ENCODE peak calls at places on chromosomes 7 and 10, in four cellular contexts. One of them, this sample, is unnamed.

GRCh38 chr7:28958235-28958945 is at the start of gene TRIL:
- DNase-seq in PC-9: no peak
- DNase-seq in cardiac muscle cell: peak; percentile 69
- DNase-seq in IMR-90: peak; percentile 50
- DNase-seq in this sample: peak; percentile 44

GRCh38 chr7:1752771-1753562 is 82.9 kb downstream of the ELFN1 start:
- DNase-seq in IMR-90: no peak
- DNase-seq in PC-9: no peak
- DNase-seq in cardiac muscle cell: no peak
- DNase-seq in this sample: no peak

GRCh38 chr7:41096921-41097320 is 606.0 kb downstream of the INHBA start:
- DNase-seq in PC-9: no peak
- DNase-seq in IMR-90: peak; percentile 98
- DNase-seq in cardiac muscle cell: no peak
- DNase-seq in this sample: no peak

GRCh38 chr7:49424109-49424508 is 349.3 kb upstream of the VWC2 start:
- DNase-seq in IMR-90: no peak
- DNase-seq in cardiac muscle cell: no peak
- DNase-seq in PC-9: no peak
- DNase-seq in this sample: no peak

GRCh38 chr7:128904381-128905197 is 5.9 kb downstream of the KCP start:
- DNase-seq in IMR-90: peak; percentile 56
- DNase-seq in PC-9: no peak
- DNase-seq in cardiac muscle cell: peak; percentile 73
- DNase-seq in this sample: no peak

GRCh38 chr7:117495313-117495712 is 15.5 kb downstream of the CFTR start:
- DNase-seq in cardiac muscle cell: no peak
- DNase-seq in PC-9: no peak
- DNase-seq in IMR-90: no peak
- DNase-seq in this sample: no peak

GRCh38 chr10:86024555-86025001 is 342.0 kb downstream of the GRID1 start:
- DNase-seq in PC-9: no peak
- DNase-seq in IMR-90: no peak
- DNase-seq in cardiac muscle cell: peak; percentile 71
- DNase-seq in this sample: no peak

GRCh38 chr10:12566161-12567115 is 217.1 kb downstream of the CAMK1D start:
- DNase-seq in cardiac muscle cell: no peak
- DNase-seq in IMR-90: peak; percentile 52
- DNase-seq in PC-9: no peak
- DNase-seq in this sample: no peak

GRCh38 chr7:151088019-151088855 is 2.0 kb downstream of the AGAP3 start:
- DNase-seq in PC-9: no peak
- DNase-seq in IMR-90: no peak
- DNase-seq in cardiac muscle cell: no peak
- DNase-seq in this sample: no peak

GRCh38 chr10:19974138-19974537 is 157.9 kb downstream of the PLXDC2 start:
- DNase-seq in IMR-90: no peak
- DNase-seq in PC-9: no peak
- DNase-seq in cardiac muscle cell: no peak
- DNase-seq in this sample: no peak

GRCh38 chr10:132309879-132310591 is 2.3 kb upstream of the STK32C start:
- DNase-seq in IMR-90: no peak
- DNase-seq in PC-9: no peak
- DNase-seq in cardiac muscle cell: no peak
- DNase-seq in this sample: no peak

GRCh38 chr7:158017226-158018060 is 570.2 kb downstream of the PTPRN2 start:
- DNase-seq in PC-9: no peak
- DNase-seq in cardiac muscle cell: peak; percentile 36
- DNase-seq in IMR-90: no peak
- DNase-seq in this sample: no peak

GRCh38 chr7:33893377-33893776 is 12.0 kb upstream of the BMPER start:
- DNase-seq in PC-9: no peak
- DNase-seq in cardiac muscle cell: no peak
- DNase-seq in IMR-90: no peak
- DNase-seq in this sample: no peak

GRCh38 chr7:132782777-132783633 is 206.7 kb upstream of the PLXNA4 start:
- DNase-seq in IMR-90: peak; percentile 84
- DNase-seq in PC-9: no peak
- DNase-seq in cardiac muscle cell: no peak
- DNase-seq in this sample: no peak

GRCh38 chr10:124611738-124612137 is 132.4 kb downstream of the FAM53B start:
- DNase-seq in cardiac muscle cell: no peak
- DNase-seq in PC-9: no peak
- DNase-seq in IMR-90: no peak
- DNase-seq in this sample: no peak

GRCh38 chr10:11018426-11018818 is 750 bp downstream of the CELF2 start:
- DNase-seq in cardiac muscle cell: peak; percentile 52
- DNase-seq in PC-9: no peak
- DNase-seq in IMR-90: no peak
- DNase-seq in this sample: no peak

GRCh38 chr7:44194069-44194468 is 4.8 kb upstream of the GCK start:
- DNase-seq in cardiac muscle cell: no peak
- DNase-seq in IMR-90: peak; percentile 33
- DNase-seq in PC-9: no peak
- DNase-seq in this sample: no peak

GRCh38 chr7:153382591-153383225 is 623.2 kb downstream of the ACTR3B start:
- DNase-seq in IMR-90: no peak
- DNase-seq in PC-9: no peak
- DNase-seq in cardiac muscle cell: no peak
- DNase-seq in this sample: no peak

GRCh38 chr7:11716185-11716584 is 115.8 kb downstream of the THSD7A start:
- DNase-seq in PC-9: no peak
- DNase-seq in cardiac muscle cell: no peak
- DNase-seq in IMR-90: no peak
- DNase-seq in this sample: no peak

GRCh38 chr10:114938818-114939193 is 811 bp downstream of the TRUB1 start:
- DNase-seq in cardiac muscle cell: no peak
- DNase-seq in IMR-90: no peak
- DNase-seq in PC-9: no peak
- DNase-seq in this sample: no peak

GRCh38 chr7:80642871-80643270 is 4.4 kb downstream of the CD36 start:
- DNase-seq in cardiac muscle cell: no peak
- DNase-seq in IMR-90: no peak
- DNase-seq in PC-9: no peak
- DNase-seq in this sample: no peak

GRCh38 chr10:76091821-76092394 is 660.5 kb downstream of the LRMDA start:
- DNase-seq in PC-9: no peak
- DNase-seq in cardiac muscle cell: no peak
- DNase-seq in IMR-90: no peak
- DNase-seq in this sample: no peak

GRCh38 chr10:61992059-61992460 is 90.6 kb downstream of the ARID5B start:
- DNase-seq in cardiac muscle cell: no peak
- DNase-seq in PC-9: no peak
- DNase-seq in IMR-90: peak; percentile 34
- DNase-seq in this sample: no peak

GRCh38 chr10:60441515-60441914 is 51.8 kb upstream of the ANK3 start:
- DNase-seq in IMR-90: peak; percentile 43
- DNase-seq in PC-9: no peak
- DNase-seq in cardiac muscle cell: no peak
- DNase-seq in this sample: no peak

GRCh38 chr10:62501547-62501946 is 127.4 kb downstream of the ZNF365 start:
- DNase-seq in PC-9: no peak
- DNase-seq in cardiac muscle cell: no peak
- DNase-seq in IMR-90: peak; percentile 34
- DNase-seq in this sample: no peak

GRCh38 chr10:69382382-69383117 is 34.2 kb downstream of the TACR2 start:
- DNase-seq in PC-9: peak; percentile 72
- DNase-seq in IMR-90: peak; percentile 95
- DNase-seq in cardiac muscle cell: no peak
- DNase-seq in this sample: no peak

GRCh38 chr10:114623661-114624294 is 34.3 kb downstream of the ABLIM1 start:
- DNase-seq in IMR-90: peak; percentile 88
- DNase-seq in cardiac muscle cell: no peak
- DNase-seq in PC-9: peak; percentile 96
- DNase-seq in this sample: no peak

GRCh38 chr10:91598211-91598981 is 34.5 kb downstream of the PPP1R3C start:
- DNase-seq in IMR-90: peak; percentile 80
- DNase-seq in PC-9: peak; percentile 61
- DNase-seq in cardiac muscle cell: no peak
- DNase-seq in this sample: no peak

GRCh38 chr7:74404741-74405140 is 49.0 kb upstream of the GTF2IRD1 start:
- DNase-seq in cardiac muscle cell: no peak
- DNase-seq in PC-9: no peak
- DNase-seq in IMR-90: no peak
- DNase-seq in this sample: no peak

GRCh38 chr10:109412353-109412752 is 511.0 kb downstream of the XPNPEP1 start:
- DNase-seq in IMR-90: no peak
- DNase-seq in cardiac muscle cell: no peak
- DNase-seq in PC-9: no peak
- DNase-seq in this sample: no peak

GRCh38 chr10:109417803-109418202 is 505.5 kb downstream of the XPNPEP1 start:
- DNase-seq in cardiac muscle cell: no peak
- DNase-seq in IMR-90: no peak
- DNase-seq in PC-9: no peak
- DNase-seq in this sample: no peak

DNA sequence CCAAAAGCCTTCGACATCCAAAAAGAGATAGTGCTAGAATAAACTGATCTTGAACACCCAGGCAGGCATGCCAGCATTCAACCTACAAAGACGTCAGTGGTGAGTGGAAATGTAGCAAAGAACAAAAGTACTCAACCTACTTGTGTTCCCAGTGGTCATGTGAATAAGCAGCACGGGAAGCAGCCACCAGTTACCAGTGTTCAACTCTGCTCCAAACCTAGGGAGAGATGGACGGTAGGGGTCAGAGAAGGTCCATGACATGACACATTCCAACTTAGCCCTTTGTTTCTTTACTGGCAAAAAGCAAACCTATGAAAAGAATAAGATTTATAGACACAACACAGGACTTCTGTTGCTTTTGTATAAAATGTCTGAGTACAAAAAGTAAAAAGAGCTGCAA is 511.4 kb downstream of the XPNPEP1 start:
- DNase-seq in cardiac muscle cell: no peak
- DNase-seq in PC-9: no peak
- DNase-seq in IMR-90: no peak
- DNase-seq in this sample: no peak
- TF ChIP-seq CTCF in cardiac muscle cell: no peak
- TF ChIP-seq CTCF in PC-9: no peak
- TF ChIP-seq CTCF in IMR-90: peak; percentile 1
- TF ChIP-seq CTCF in this sample: no peak

GRCh38 chr10:89403043-89403442 is 10.6 kb downstream of the IFIT1 start:
- DNase-seq in PC-9: no peak
- DNase-seq in IMR-90: no peak
- DNase-seq in cardiac muscle cell: no peak
- DNase-seq in this sample: no peak

GRCh38 chr10:89404648-89405047 is 9.7 kb upstream of the IFIT5 start:
- DNase-seq in cardiac muscle cell: no peak
- DNase-seq in PC-9: no peak
- DNase-seq in IMR-90: no peak
- DNase-seq in this sample: no peak

GRCh38 chr10:89398003-89398749 is 5.8 kb downstream of the IFIT1 start:
- DNase-seq in PC-9: no peak
- DNase-seq in cardiac muscle cell: no peak
- DNase-seq in IMR-90: peak; percentile 60
- DNase-seq in this sample: no peak

GRCh38 chr10:89404082-89404481 is 10.3 kb upstream of the IFIT5 start:
- DNase-seq in cardiac muscle cell: no peak
- DNase-seq in IMR-90: peak; percentile 12
- DNase-seq in PC-9: no peak
- DNase-seq in this sample: no peak
- TF ChIP-seq CTCF in cardiac muscle cell: no peak
- TF ChIP-seq CTCF in IMR-90: no peak
- TF ChIP-seq CTCF in PC-9: no peak
- TF ChIP-seq CTCF in this sample: no peak

GRCh38 chr10:120949511-120950102 is 98.4 kb downstream of the WDR11 start:
- DNase-seq in PC-9: no peak
- DNase-seq in cardiac muscle cell: no peak
- DNase-seq in IMR-90: no peak
- DNase-seq in this sample: no peak
- TF ChIP-seq CTCF in PC-9: no peak
- TF ChIP-seq CTCF in cardiac muscle cell: no peak
- TF ChIP-seq CTCF in IMR-90: no peak
- TF ChIP-seq CTCF in this sample: no peak

DNA sequence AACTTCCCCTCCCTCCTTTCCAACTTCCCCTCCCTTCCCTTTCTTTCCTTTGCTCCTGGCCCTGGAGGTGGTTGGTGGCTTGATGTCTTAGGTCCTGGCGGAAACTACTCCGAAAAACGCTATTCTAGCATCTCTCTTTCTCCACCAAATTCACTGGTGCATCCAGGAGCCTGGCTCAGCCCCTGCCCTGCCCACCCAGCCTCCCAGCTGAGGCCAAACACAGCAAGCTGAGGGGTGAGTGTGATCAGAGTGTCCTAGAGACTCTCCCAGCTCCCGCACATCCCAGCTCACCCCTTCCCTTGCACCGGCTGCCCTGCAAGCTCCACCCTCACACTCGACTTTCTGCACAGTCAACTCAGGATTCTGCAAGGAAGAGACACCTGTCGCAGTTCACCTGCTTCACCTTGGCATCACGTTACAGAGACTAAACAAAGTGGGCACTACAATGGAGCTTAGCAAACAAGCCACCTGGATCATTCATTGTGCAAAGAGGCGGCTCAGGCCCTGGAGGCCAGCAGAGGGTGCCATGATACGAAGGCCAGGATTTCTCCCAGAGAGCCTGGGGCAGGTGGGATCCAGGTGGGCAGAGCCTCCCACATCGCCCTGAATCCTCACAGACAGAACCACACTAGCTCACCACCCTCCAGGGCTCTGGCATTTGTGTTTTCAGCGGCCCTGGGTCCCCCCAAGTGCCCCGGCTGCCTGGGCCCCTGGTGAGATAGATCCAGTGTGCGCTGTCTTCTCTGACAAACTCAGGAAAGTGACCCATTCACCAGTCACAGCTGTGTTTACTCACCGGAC is 169.7 kb downstream of the TCERG1L start:
- DNase-seq in PC-9: no peak
- DNase-seq in IMR-90: no peak
- DNase-seq in cardiac muscle cell: no peak
- DNase-seq in this sample: no peak
- TF ChIP-seq CTCF in PC-9: no peak
- TF ChIP-seq CTCF in IMR-90: no peak
- TF ChIP-seq CTCF in cardiac muscle cell: no peak
- TF ChIP-seq CTCF in this sample: no peak

GRCh38 chr7:35697414-35698175 is 2.7 kb upstream of the HERPUD2 start:
- DNase-seq in PC-9: peak; percentile 87
- DNase-seq in cardiac muscle cell: no peak
- DNase-seq in IMR-90: peak; percentile 71
- DNase-seq in this sample: no peak

GRCh38 chr7:35695628-35695888 is 623 bp upstream of the HERPUD2 start:
- DNase-seq in cardiac muscle cell: no peak
- DNase-seq in PC-9: no peak
- DNase-seq in IMR-90: no peak
- DNase-seq in this sample: no peak

GRCh38 chr7:35695987-35696386 is 1.1 kb upstream of the HERPUD2 start:
- DNase-seq in IMR-90: no peak
- DNase-seq in cardiac muscle cell: no peak
- DNase-seq in PC-9: no peak
- DNase-seq in this sample: no peak

GRCh38 chr7:35694161-35694783 is 663 bp downstream of the HERPUD2 start:
- DNase-seq in PC-9: no peak
- DNase-seq in IMR-90: peak; percentile 4
- DNase-seq in cardiac muscle cell: no peak
- DNase-seq in this sample: no peak

GRCh38 chr7:35694784-35695627 is at the start of gene HERPUD2:
- DNase-seq in cardiac muscle cell: peak; percentile 96
- DNase-seq in IMR-90: peak; percentile 86
- DNase-seq in PC-9: peak; percentile 92
- DNase-seq in this sample: peak; percentile 76
- TF ChIP-seq CTCF in cardiac muscle cell: no peak
- TF ChIP-seq CTCF in IMR-90: no peak
- TF ChIP-seq CTCF in PC-9: no peak
- TF ChIP-seq CTCF in this sample: no peak